ENCODE peak calls at places on chromosomes 11 and 22, in four cellular contexts. D, G, L and J are unnamed samples.

GRCh38 chr11:85180528-85180927 is 446.6 kb downstream of the DLG2 start:
- DNase-seq in D (no peak), G (no peak), L (no peak), J (no peak)

GRCh38 chr22:36141481-36141880 is 19.1 kb downstream of the APOL3 start:
- DNase-seq in D (no peak), G (no peak), L (no peak), J (no peak)

GRCh38 chr11:8256271-8257002 is 7.2 kb downstream of the LMO1 start:
- DNase-seq in D (no peak), L (no peak), G (no peak), J (no peak)

GRCh38 chr11:113663567-113663966 is 42.5 kb downstream of the TMPRSS5 start:
- DNase-seq in G (peak; percentile 35), D (no peak), L (no peak), J (no peak)

GRCh38 chr11:12409621-12410005 is 32.2 kb downstream of the PARVA start:
- DNase-seq in D (no peak), L (no peak), G (no peak), J (no peak)

GRCh38 chr11:17371614-17372013 is 16.8 kb downstream of the KCNJ11 start:
- DNase-seq in D (no peak), L (no peak), G (no peak), J (peak; percentile 27)

GRCh38 chr22:17786435-17787158 is 12.3 kb upstream of the BID start:
- DNase-seq in D (peak; percentile 91), L (no peak), G (peak; percentile 88), J (no peak)

GRCh38 chr11:94581926-94582325 is 14.8 kb downstream of the PIWIL4 start:
- DNase-seq in G (no peak), L (no peak), D (no peak), J (no peak)

GRCh38 chr22:19981961-19982920 is 34.4 kb downstream of the ARVCF start:
- DNase-seq in G (no peak), D (no peak), L (no peak), J (no peak)

GRCh38 chr11:9664276-9665171 is 647 bp downstream of the SWAP70 start:
- DNase-seq in L (no peak), D (peak; percentile 29), G (peak; percentile 12), J (peak; percentile 47)

DNA sequence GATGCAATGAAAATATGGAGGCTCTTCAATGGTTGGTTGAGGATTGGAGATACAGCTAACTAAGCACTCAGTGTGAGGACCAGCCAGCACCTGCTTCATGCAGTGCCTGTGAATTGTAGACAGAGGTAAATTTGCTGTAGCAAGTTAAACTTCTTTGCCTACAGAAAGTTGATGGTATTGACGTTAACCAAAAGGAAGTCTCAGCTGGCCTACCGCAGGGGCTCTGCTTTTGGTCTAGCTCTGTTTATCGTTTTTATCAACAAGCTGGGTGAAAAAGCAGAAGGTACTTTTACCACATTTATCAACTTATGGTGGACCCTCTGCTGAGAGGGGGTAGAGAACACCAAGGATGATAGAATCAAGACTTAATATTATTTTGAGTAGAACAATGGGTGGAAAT is 51.6 kb downstream of the GRAMD1B start:
- DNase-seq in L (no peak), D (no peak), G (no peak), J (no peak)
- TF ChIP-seq TARDBP in L (no peak), D (no peak), G (no peak), J (no peak)

GRCh38 chr11:62604460-62605130 is 2.9 kb upstream of the MTA2 start:
- DNase-seq in L (no peak), D (peak; percentile 62), G (no peak), J (no peak)
- TF ChIP-seq FOXM1 in L (no peak), D (no peak), G (no peak), J (no peak)

GRCh38 chr11:68925613-68926012 is 21.9 kb downstream of the IGHMBP2 start:
- DNase-seq in G (no peak), D (no peak), L (no peak), J (no peak)

GRCh38 chr11:68924073-68924925 is 20.6 kb downstream of the IGHMBP2 start:
- DNase-seq in D (no peak), G (no peak), L (no peak), J (no peak)

GRCh38 chr11:68928108-68928429 is 24.4 kb downstream of the IGHMBP2 start:
- DNase-seq in D (no peak), G (no peak), L (no peak), J (no peak)

GRCh38 chr11:68927280-68928107 is 23.8 kb downstream of the IGHMBP2 start:
- DNase-seq in L (peak; percentile 42), D (no peak), G (no peak), J (no peak)

GRCh38 chr11:68923614-68924013 is 19.9 kb downstream of the IGHMBP2 start:
- DNase-seq in G (no peak), L (no peak), D (no peak), J (no peak)
- TF ChIP-seq SP1 in G (no peak), L (no peak), D (no peak), J (no peak)

GRCh38 chr22:49140921-49141680 is 686.6 kb downstream of the BRD1 start:
- DNase-seq in G (no peak), D (no peak), L (no peak), J (no peak)

GRCh38 chr22:49141761-49142160 is 685.9 kb downstream of the BRD1 start:
- DNase-seq in D (no peak), L (no peak), G (no peak), J (no peak)

GRCh38 chr22:49142281-49142680 is 685.4 kb downstream of the BRD1 start:
- DNase-seq in D (no peak), L (no peak), G (no peak), J (no peak)

GRCh38 chr22:49143812-49144211 is 683.9 kb downstream of the BRD1 start:
- DNase-seq in D (no peak), G (no peak), L (no peak), J (no peak)

DNA sequence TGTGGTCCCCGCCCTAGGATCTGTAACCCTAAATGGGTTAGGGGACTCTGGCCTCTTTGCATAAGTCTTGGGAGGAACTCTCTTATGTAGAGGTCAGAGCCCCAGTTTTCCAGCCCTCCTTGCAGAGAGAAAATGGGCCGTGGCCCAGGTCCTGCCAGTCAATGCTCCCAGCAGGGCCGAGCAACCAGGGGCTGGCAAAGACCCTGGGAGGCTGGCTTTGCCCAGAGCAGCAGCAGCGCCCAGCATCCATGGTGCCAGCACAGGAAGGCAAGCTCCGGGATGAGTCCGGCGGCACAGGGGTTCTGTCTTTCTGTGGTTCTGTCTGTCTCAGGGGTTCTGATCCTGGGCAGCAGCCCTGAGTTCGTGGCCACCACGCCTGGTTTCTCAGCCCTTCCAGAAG is 684.8 kb downstream of the BRD1 start:
- DNase-seq in D (no peak), L (no peak), G (no peak), J (no peak)
- TF ChIP-seq TARDBP in D (no peak), L (no peak), G (no peak), J (no peak)

DNA sequence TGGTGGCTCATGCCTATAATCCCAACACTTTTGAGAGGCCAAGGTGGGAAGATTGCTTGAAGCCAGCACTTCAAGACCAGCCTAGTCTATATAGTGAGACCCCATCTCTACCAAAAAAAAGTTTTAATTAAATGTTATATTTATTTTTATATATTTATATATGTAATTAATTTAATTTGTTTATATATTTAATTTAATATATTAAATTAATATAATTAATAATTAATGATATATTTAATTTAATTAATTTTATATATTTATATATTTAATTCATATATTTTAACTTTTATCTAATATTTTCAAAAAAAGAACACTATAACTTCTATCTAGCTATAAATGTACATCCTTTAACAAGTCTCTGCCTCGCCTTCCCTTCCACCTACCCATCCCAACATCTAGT is 104.8 kb downstream of the PAX6 start:
- DNase-seq in G (no peak), D (no peak), L (no peak), J (no peak)
- TF ChIP-seq FOXM1 in G (no peak), D (no peak), L (no peak), J (no peak)